ENCODE peak calls at places on chromosomes 11 and 22, in five cellular contexts. One of them, this sample, is unnamed.

GRCh38 chr11:2272946-2273280 is 2.5 kb upstream of the ASCL2 start:
- DNase-seq in H9: no peak
- DNase-seq in H1: no peak
- DNase-seq in mesenchymal stem cell: no peak
- DNase-seq in IMR-90: no peak
- DNase-seq in this sample: no peak

GRCh38 chr11:97398246-97398645 is 1008.4 kb downstream of the JRKL start:
- DNase-seq in H1: no peak
- DNase-seq in IMR-90: no peak
- DNase-seq in mesenchymal stem cell: no peak
- DNase-seq in H9: no peak
- DNase-seq in this sample: no peak

GRCh38 chr22:46373166-46373565 is 37.7 kb downstream of the TRMU start:
- DNase-seq in H9: no peak
- DNase-seq in H1: no peak
- DNase-seq in IMR-90: no peak
- DNase-seq in mesenchymal stem cell: no peak
- DNase-seq in this sample: no peak

GRCh38 chr11:2294340-2295290 is 7.1 kb downstream of the C11orf21 start:
- DNase-seq in IMR-90: no peak
- DNase-seq in H1: peak
- DNase-seq in mesenchymal stem cell: no peak
- DNase-seq in H9: no peak
- DNase-seq in this sample: no peak

GRCh38 chr11:72738199-72739141 is 13.7 kb downstream of the ARAP1 start:
- DNase-seq in H9: no peak
- DNase-seq in mesenchymal stem cell: peak
- DNase-seq in H1: no peak
- DNase-seq in IMR-90: peak
- DNase-seq in this sample: no peak

GRCh38 chr11:8932564-8933180 is at the start of gene C11orf16:
- DNase-seq in H9: peak
- DNase-seq in H1: no peak
- DNase-seq in mesenchymal stem cell: no peak
- DNase-seq in IMR-90: no peak
- DNase-seq in this sample: no peak

GRCh38 chr11:68008381-68009337 is 1.5 kb upstream of the ALDH3B1 start:
- DNase-seq in H1: no peak
- DNase-seq in IMR-90: no peak
- DNase-seq in mesenchymal stem cell: no peak
- DNase-seq in H9: no peak
- DNase-seq in this sample: no peak

GRCh38 chr11:126046796-126047195 is 15.9 kb downstream of the CDON start:
- DNase-seq in mesenchymal stem cell: no peak
- DNase-seq in H9: no peak
- DNase-seq in H1: no peak
- DNase-seq in IMR-90: no peak
- DNase-seq in this sample: no peak

GRCh38 chr22:34709641-34710040 is 356.3 kb upstream of the ISX start:
- DNase-seq in H1: no peak
- DNase-seq in mesenchymal stem cell: no peak
- DNase-seq in IMR-90: no peak
- DNase-seq in H9: no peak
- DNase-seq in this sample: no peak

GRCh38 chr11:79439893-79440450 is 858 bp downstream of the TENM4 start:
- DNase-seq in H1: peak
- DNase-seq in IMR-90: no peak
- DNase-seq in H9: peak
- DNase-seq in mesenchymal stem cell: no peak
- DNase-seq in this sample: peak

GRCh38 chr11:133078591-133079179 is 453.6 kb downstream of the OPCML start:
- DNase-seq in mesenchymal stem cell: peak
- DNase-seq in IMR-90: peak
- DNase-seq in H1: peak
- DNase-seq in H9: peak
- DNase-seq in this sample: peak

GRCh38 chr11:62983536-62984199 is 1.1 kb downstream of the SLC22A6 start:
- DNase-seq in IMR-90: no peak
- DNase-seq in H1: no peak
- DNase-seq in H9: no peak
- DNase-seq in mesenchymal stem cell: no peak
- DNase-seq in this sample: no peak

GRCh38 chr11:24386551-24387404 is 110.1 kb upstream of the LUZP2 start:
- DNase-seq in IMR-90: peak
- DNase-seq in mesenchymal stem cell: peak
- DNase-seq in H1: no peak
- DNase-seq in H9: no peak
- DNase-seq in this sample: no peak

GRCh38 chr11:114909866-114910265 is 231.5 kb downstream of the NXPE2 start:
- DNase-seq in H1: peak
- DNase-seq in IMR-90: no peak
- DNase-seq in H9: peak
- DNase-seq in mesenchymal stem cell: no peak
- DNase-seq in this sample: no peak

GRCh38 chr11:24198458-24198857 is 298.4 kb upstream of the LUZP2 start:
- DNase-seq in H1: no peak
- DNase-seq in H9: no peak
- DNase-seq in mesenchymal stem cell: peak
- DNase-seq in IMR-90: peak
- DNase-seq in this sample: no peak

GRCh38 chr22:17388235-17388634 is 19.0 kb downstream of the CECR2 start:
- DNase-seq in mesenchymal stem cell: no peak
- DNase-seq in IMR-90: no peak
- DNase-seq in H1: no peak
- DNase-seq in H9: no peak
- DNase-seq in this sample: no peak

GRCh38 chr11:88402784-88403183 is 65.2 kb upstream of the CTSC start:
- DNase-seq in H1: no peak
- DNase-seq in H9: no peak
- DNase-seq in IMR-90: peak
- DNase-seq in mesenchymal stem cell: peak
- DNase-seq in this sample: no peak

GRCh38 chr11:12546122-12546521 is 128.1 kb upstream of the TEAD1 start:
- DNase-seq in mesenchymal stem cell: no peak
- DNase-seq in IMR-90: no peak
- DNase-seq in H9: no peak
- DNase-seq in H1: no peak
- DNase-seq in this sample: no peak
- H4K91ac ChIP-seq in mesenchymal stem cell: no peak
- H4K91ac ChIP-seq in IMR-90: no peak
- H4K91ac ChIP-seq in H9: no peak
- H4K91ac ChIP-seq in H1: no peak
- H4K91ac ChIP-seq in this sample: no peak

GRCh38 chr11:36376315-36376887 is 80.3 kb downstream of the PRR5L start:
- DNase-seq in mesenchymal stem cell: peak
- DNase-seq in IMR-90: peak
- DNase-seq in H1: no peak
- DNase-seq in H9: peak
- DNase-seq in this sample: peak

GRCh38 chr11:36376888-36377758 is 81.0 kb downstream of the PRR5L start:
- DNase-seq in mesenchymal stem cell: peak
- DNase-seq in H9: peak
- DNase-seq in IMR-90: peak
- DNase-seq in H1: peak
- DNase-seq in this sample: peak

GRCh38 chr11:36379653-36380052 is 83.6 kb downstream of the PRR5L start:
- DNase-seq in H1: no peak
- DNase-seq in mesenchymal stem cell: no peak
- DNase-seq in H9: no peak
- DNase-seq in IMR-90: no peak
- DNase-seq in this sample: no peak

GRCh38 chr11:36375348-36376314 is 79.5 kb downstream of the PRR5L start:
- DNase-seq in IMR-90: no peak
- DNase-seq in H1: peak
- DNase-seq in H9: peak
- DNase-seq in mesenchymal stem cell: no peak
- DNase-seq in this sample: peak

DNA sequence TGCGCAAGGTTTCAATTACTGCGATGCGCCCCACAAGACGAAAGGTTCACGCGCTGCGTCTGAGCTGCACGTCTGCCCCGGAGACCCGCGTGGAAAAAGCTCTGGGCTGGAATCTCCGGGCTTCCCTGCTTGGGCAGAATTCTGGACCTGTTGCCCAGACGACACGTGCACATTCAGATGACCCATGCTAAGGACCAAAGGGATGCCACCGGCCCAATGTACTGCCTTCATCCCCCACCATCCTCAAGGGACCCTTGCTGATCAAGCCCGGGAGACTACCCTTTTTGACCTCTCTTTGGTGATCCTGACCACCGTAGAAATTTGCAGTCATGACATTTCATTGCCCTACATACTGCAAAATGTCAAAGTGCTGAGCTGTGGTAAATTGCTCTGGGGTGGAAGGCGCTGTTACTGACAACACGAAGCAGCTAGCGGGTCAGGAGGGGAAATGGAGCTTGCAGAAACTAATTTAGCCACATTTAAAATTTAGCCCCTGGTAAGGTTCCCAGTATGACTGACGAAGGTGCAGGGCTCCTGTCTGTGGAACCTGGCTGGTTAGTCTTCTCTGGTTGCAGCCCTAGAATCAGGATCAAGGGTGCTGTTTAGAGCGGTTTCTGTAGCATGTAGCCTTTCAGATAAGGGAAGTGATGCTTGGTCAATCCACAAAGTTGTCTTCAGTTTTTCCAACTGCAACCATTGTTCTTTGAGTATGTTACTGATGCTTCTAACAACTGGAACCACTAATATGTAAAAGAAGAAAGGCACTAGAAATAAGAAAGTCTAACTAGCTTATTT is 81.9 kb downstream of the PRR5L start:
- DNase-seq in H9: no peak
- DNase-seq in mesenchymal stem cell: no peak
- DNase-seq in IMR-90: no peak
- DNase-seq in H1: no peak
- DNase-seq in this sample: no peak
- H3K14ac ChIP-seq in H9: no peak
- H3K14ac ChIP-seq in mesenchymal stem cell: no peak
- H3K14ac ChIP-seq in IMR-90: peak
- H3K14ac ChIP-seq in H1: no peak
- H3K14ac ChIP-seq in this sample: no peak

GRCh38 chr11:119335091-119335654 is 846 bp downstream of the RNF26 start:
- DNase-seq in H1: no peak
- DNase-seq in mesenchymal stem cell: no peak
- DNase-seq in IMR-90: no peak
- DNase-seq in H9: no peak
- DNase-seq in this sample: no peak

GRCh38 chr11:119330237-119330636 is 4.1 kb upstream of the RNF26 start:
- DNase-seq in IMR-90: no peak
- DNase-seq in H9: no peak
- DNase-seq in mesenchymal stem cell: no peak
- DNase-seq in H1: no peak
- DNase-seq in this sample: no peak

GRCh38 chr11:119334173-119334930 is at the start of gene RNF26:
- DNase-seq in IMR-90: peak
- DNase-seq in H1: peak
- DNase-seq in mesenchymal stem cell: peak
- DNase-seq in H9: peak
- DNase-seq in this sample: peak

GRCh38 chr11:119335655-119336543 is 1.6 kb downstream of the RNF26 start:
- DNase-seq in IMR-90: no peak
- DNase-seq in H1: no peak
- DNase-seq in H9: no peak
- DNase-seq in mesenchymal stem cell: no peak
- DNase-seq in this sample: no peak

GRCh38 chr11:119332111-119332765 is 2.1 kb upstream of the RNF26 start:
- DNase-seq in mesenchymal stem cell: no peak
- DNase-seq in IMR-90: no peak
- DNase-seq in H9: no peak
- DNase-seq in H1: no peak
- DNase-seq in this sample: no peak
- H4K91ac ChIP-seq in mesenchymal stem cell: no peak
- H4K91ac ChIP-seq in IMR-90: no peak
- H4K91ac ChIP-seq in H9: no peak
- H4K91ac ChIP-seq in H1: no peak
- H4K91ac ChIP-seq in this sample: no peak

DNA sequence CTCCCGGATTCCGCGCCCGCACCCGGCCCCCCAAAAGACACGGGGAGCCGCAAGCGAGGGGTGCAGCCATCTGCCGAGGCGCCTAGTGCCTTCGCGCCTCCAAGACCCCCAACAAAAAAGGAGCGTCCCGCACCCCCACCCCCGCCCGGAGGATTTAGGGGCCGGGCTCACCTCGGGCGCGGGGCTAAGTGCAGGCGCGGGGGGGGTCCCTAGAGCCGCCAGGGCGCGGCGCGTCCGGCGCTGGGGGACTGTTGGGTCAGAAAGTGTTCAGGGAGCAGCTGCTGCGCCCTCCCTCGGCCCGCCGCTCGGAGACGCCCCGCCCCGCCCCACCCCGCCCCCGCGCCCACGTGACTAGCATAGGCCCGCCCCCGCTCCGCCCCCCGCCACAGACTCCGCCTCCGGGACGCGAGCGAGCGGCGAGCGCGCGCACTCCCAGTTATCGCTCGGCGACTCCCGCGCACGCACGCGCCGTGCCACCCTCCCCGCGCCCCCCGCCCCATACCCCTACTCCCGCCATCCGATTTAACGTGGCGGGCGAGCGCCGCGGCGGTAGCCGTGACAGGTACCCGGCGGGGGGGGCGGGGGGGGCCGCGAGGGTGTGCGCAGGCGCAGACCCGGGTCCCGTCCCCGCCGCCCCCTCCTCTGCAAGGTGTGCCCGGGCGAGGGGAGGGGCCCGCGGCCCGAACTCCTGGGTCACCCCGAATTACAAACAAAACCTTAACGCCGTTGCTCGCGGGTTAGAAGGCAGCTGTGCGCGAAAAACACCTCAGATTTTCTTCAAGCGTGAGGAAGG is 56.2 kb downstream of the KCNJ4 start:
- DNase-seq in H1: peak
- DNase-seq in mesenchymal stem cell: peak
- DNase-seq in H9: peak
- DNase-seq in IMR-90: peak
- DNase-seq in this sample: peak
- H3K14ac ChIP-seq in H1: no peak
- H3K14ac ChIP-seq in mesenchymal stem cell: peak
- H3K14ac ChIP-seq in H9: no peak
- H3K14ac ChIP-seq in IMR-90: no peak
- H3K14ac ChIP-seq in this sample: no peak

GRCh38 chr11:34270711-34271110 is 87.1 kb downstream of the ABTB2 start:
- DNase-seq in IMR-90: no peak
- DNase-seq in H1: no peak
- DNase-seq in H9: no peak
- DNase-seq in mesenchymal stem cell: no peak
- DNase-seq in this sample: no peak

GRCh38 chr11:34266987-34267386 is 90.8 kb downstream of the ABTB2 start:
- DNase-seq in H9: no peak
- DNase-seq in IMR-90: no peak
- DNase-seq in H1: no peak
- DNase-seq in mesenchymal stem cell: no peak
- DNase-seq in this sample: no peak

GRCh38 chr11:34267440-34267839 is 90.4 kb downstream of the ABTB2 start:
- DNase-seq in IMR-90: no peak
- DNase-seq in mesenchymal stem cell: no peak
- DNase-seq in H1: no peak
- DNase-seq in H9: no peak
- DNase-seq in this sample: no peak

GRCh38 chr11:34269694-34270245 is 88.0 kb downstream of the ABTB2 start:
- DNase-seq in H1: no peak
- DNase-seq in IMR-90: no peak
- DNase-seq in H9: no peak
- DNase-seq in mesenchymal stem cell: no peak
- DNase-seq in this sample: no peak

GRCh38 chr11:34269031-34269430 is 88.8 kb downstream of the ABTB2 start:
- DNase-seq in mesenchymal stem cell: no peak
- DNase-seq in IMR-90: no peak
- DNase-seq in H9: no peak
- DNase-seq in H1: no peak
- DNase-seq in this sample: no peak
- H4K91ac ChIP-seq in mesenchymal stem cell: no peak
- H4K91ac ChIP-seq in IMR-90: no peak
- H4K91ac ChIP-seq in H9: no peak
- H4K91ac ChIP-seq in H1: no peak
- H4K91ac ChIP-seq in this sample: no peak